ENCODE peak calls at places on chromosomes 6 and 20, in six cellular contexts. Z, G, B, A, V and M are unnamed samples.

GRCh38 chr6:142886431-142887170 is 58.4 kb downstream of the HIVEP2 start:
- DNase-seq in Z (no peak), V (no peak), A (peak; percentile 73), B (no peak), G (peak; percentile 86), M (peak; percentile 38)

GRCh38 chr6:106790935-106791334 is 161.6 kb downstream of the QRSL1 start:
- DNase-seq in Z (no peak), A (no peak), B (no peak), V (no peak), G (no peak), M (no peak)

GRCh38 chr6:32883789-32884188 is 29.8 kb downstream of the PSMB9 start:
- DNase-seq in B (no peak), Z (no peak), V (no peak), A (no peak), G (no peak), M (no peak)

GRCh38 chr6:153167907-153168306 is 36.8 kb upstream of the RGS17 start:
- DNase-seq in Z (no peak), B (no peak), V (no peak), A (no peak), G (no peak), M (no peak)

GRCh38 chr6:138235693-138236092 is 17.4 kb upstream of the PBOV1 start:
- DNase-seq in V (no peak), G (no peak), Z (no peak), B (no peak), A (no peak), M (no peak)

GRCh38 chr6:39882567-39882953 is 51.7 kb downstream of the MOCS1 start:
- DNase-seq in G (no peak), V (no peak), A (peak; percentile 58), Z (no peak), B (no peak), M (no peak)

GRCh38 chr6:138517635-138518034 is 18.3 kb upstream of the NHSL1 start:
- DNase-seq in B (peak; percentile 4), G (no peak), Z (peak; percentile 31), V (peak; percentile 70), A (peak; percentile 78), M (peak; percentile 62)

GRCh38 chr6:158262755-158263154 is 49.5 kb upstream of the TULP4 start:
- DNase-seq in A (no peak), G (no peak), B (no peak), V (no peak), Z (no peak), M (no peak)

GRCh38 chr6:40906759-40907158 is 132.3 kb downstream of the UNC5CL start:
- DNase-seq in G (no peak), A (no peak), V (no peak), Z (no peak), B (no peak), M (no peak)

GRCh38 chr6:129598244-129599187 is 111.5 kb downstream of the ARHGAP18 start:
- DNase-seq in Z (peak; percentile 67), B (peak; percentile 21), V (no peak), A (peak; percentile 67), G (peak; percentile 76), M (peak; percentile 22)

GRCh38 chr20:25549866-25550477 is 35.4 kb downstream of the NINL start:
- DNase-seq in Z (no peak), A (peak; percentile 74), B (no peak), V (no peak), G (no peak), M (no peak)

GRCh38 chr6:141024526-141024925 is 1108.2 kb upstream of the GJE1 start:
- DNase-seq in A (no peak), Z (no peak), B (no peak), V (no peak), G (no peak), M (no peak)

GRCh38 chr6:125906158-125906998 is 50.2 kb upstream of the HINT3 start:
- DNase-seq in G (no peak), B (peak; percentile 29), A (peak; percentile 58), V (peak; percentile 85), Z (peak; percentile 70), M (no peak)
- TF ChIP-seq CTCF in G (peak; percentile 94), B (peak; percentile 65), A (peak; percentile 89), V (peak; percentile 78), Z (peak; percentile 92), M (peak; percentile 86)

DNA sequence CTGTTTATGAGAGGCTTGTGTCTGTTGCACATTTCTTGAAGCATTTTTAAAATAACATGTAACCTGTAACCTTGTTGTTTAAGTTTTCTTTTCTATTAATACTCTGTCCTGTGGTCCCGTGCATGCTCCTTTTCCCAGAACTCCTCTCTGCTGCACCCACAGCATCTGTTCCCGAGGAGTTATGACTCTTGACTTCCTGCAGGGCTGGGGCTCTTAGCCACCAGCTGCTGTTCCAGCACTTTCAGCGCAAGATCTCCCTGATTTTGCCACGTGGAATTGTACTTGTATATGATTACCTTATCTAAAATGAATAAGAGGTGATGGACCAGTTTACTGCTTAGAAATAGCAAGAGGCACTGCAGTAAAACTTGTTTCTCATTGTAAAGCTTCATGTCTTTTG is 150.6 kb downstream of the QKI start:
- DNase-seq in Z (no peak), V (no peak), G (no peak), B (no peak), A (no peak), M (no peak)
- TF ChIP-seq GABPA in Z (no peak), V (no peak), G (no peak), B (no peak), A (no peak), M (no peak)

DNA sequence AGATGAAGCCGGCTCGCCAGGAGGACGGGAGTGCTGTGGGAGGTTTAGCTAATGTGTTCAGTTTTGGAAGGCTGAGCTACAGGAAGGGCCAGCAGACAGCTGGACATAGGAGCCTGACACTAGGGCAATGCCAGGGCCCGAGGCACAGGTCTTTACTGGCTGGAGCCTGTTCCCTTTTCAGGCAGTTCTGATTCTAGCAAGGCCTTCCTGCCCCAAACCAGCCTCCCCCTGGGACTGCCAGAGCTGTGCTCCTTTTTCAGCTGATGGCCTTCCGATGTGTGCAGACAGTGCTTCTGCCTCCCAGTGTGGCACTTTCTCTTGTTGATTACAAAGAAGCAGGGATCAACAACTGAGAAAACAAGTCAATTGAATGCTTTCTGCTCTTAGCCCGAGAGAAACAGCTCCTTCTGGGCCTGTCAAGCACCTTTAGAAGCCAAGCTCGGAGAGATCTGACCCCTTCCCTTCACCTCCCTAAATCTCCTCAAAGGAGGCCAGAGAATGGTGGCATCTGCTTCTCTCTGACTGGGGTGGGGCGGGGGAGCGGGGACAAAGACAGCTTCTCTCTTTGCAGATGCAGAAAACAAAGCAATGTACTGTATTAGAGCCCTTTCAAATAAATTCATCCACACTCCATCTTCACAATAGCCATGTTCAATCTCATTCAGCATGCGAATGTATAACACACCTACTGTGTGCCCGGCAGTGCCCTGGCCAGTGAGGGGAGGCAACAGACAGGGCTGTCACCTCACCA is 63.2 kb downstream of the RAB44 start:
- DNase-seq in Z (no peak), A (no peak), V (no peak), G (no peak), B (no peak), M (no peak)
- H3K27ac ChIP-seq in Z (no peak overlapping the region), A (no peak overlapping the region), V (no peak overlapping the region), G (no peak overlapping the region), B (no peak overlapping the region), M (no peak overlapping the region)

GRCh38 chr20:44849712-44850111 is 35.8 kb upstream of the YWHAB start:
- DNase-seq in V (no peak), B (peak; percentile 30), Z (no peak), G (no peak), A (no peak), M (no peak)
- TF ChIP-seq CTCF in V (peak; percentile 2), B (no peak), Z (peak; percentile 21), G (no peak), A (no peak), M (no peak)